ENCODE peak calls at places on chromosomes 7 and 10, in six cellular contexts. One of them, this sample, is unnamed.

GRCh38 chr7:131071786-131072504 is 255.7 kb upstream of the MKLN1 start:
- DNase-seq in nephron progenitor cell: no peak
- DNase-seq in stimulated activated naive CD8-positive, alpha-beta T cell treated with anti-CD3 and anti-CD28 coated beads, Interleukin-15, amount 100 ng/mL, for 72 hours: peak; percentile 39
- DNase-seq in EL: peak; percentile 20
- DNase-seq in stimulated activated CD4-positive, alpha-beta T cell treated with anti-CD3 and anti-CD28 coated beads, Interleukin-1b, Interleukin-23, amount 100 ng/mL, for 1 hour: no peak
- DNase-seq in DMS 273 treated with DMSO at 0.1 percent for 48 hours: peak; percentile 71
- DNase-seq in this sample: peak; percentile 95

GRCh38 chr7:156475666-156476065 is 164.9 kb upstream of the RNF32 start:
- DNase-seq in DMS 273 treated with DMSO at 0.1 percent for 48 hours: no peak
- DNase-seq in nephron progenitor cell: no peak
- DNase-seq in stimulated activated naive CD8-positive, alpha-beta T cell treated with anti-CD3 and anti-CD28 coated beads, Interleukin-15, amount 100 ng/mL, for 72 hours: no peak
- DNase-seq in EL: peak; percentile 3
- DNase-seq in stimulated activated CD4-positive, alpha-beta T cell treated with anti-CD3 and anti-CD28 coated beads, Interleukin-1b, Interleukin-23, amount 100 ng/mL, for 1 hour: no peak
- DNase-seq in this sample: peak; percentile 87

GRCh38 chr7:33921216-33921938 is 16.0 kb downstream of the BMPER start:
- DNase-seq in stimulated activated naive CD8-positive, alpha-beta T cell treated with anti-CD3 and anti-CD28 coated beads, Interleukin-15, amount 100 ng/mL, for 72 hours: no peak
- DNase-seq in nephron progenitor cell: no peak
- DNase-seq in DMS 273 treated with DMSO at 0.1 percent for 48 hours: no peak
- DNase-seq in stimulated activated CD4-positive, alpha-beta T cell treated with anti-CD3 and anti-CD28 coated beads, Interleukin-1b, Interleukin-23, amount 100 ng/mL, for 1 hour: no peak
- DNase-seq in EL: no peak
- DNase-seq in this sample: peak; percentile 86

GRCh38 chr7:3217166-3217565 is 83.9 kb upstream of the SDK1 start:
- DNase-seq in stimulated activated naive CD8-positive, alpha-beta T cell treated with anti-CD3 and anti-CD28 coated beads, Interleukin-15, amount 100 ng/mL, for 72 hours: no peak
- DNase-seq in stimulated activated CD4-positive, alpha-beta T cell treated with anti-CD3 and anti-CD28 coated beads, Interleukin-1b, Interleukin-23, amount 100 ng/mL, for 1 hour: no peak
- DNase-seq in EL: no peak
- DNase-seq in DMS 273 treated with DMSO at 0.1 percent for 48 hours: no peak
- DNase-seq in nephron progenitor cell: no peak
- DNase-seq in this sample: peak; percentile 34

GRCh38 chr7:36283711-36284130 is 105.9 kb upstream of the ANLN start:
- DNase-seq in stimulated activated CD4-positive, alpha-beta T cell treated with anti-CD3 and anti-CD28 coated beads, Interleukin-1b, Interleukin-23, amount 100 ng/mL, for 1 hour: no peak
- DNase-seq in DMS 273 treated with DMSO at 0.1 percent for 48 hours: no peak
- DNase-seq in nephron progenitor cell: no peak
- DNase-seq in stimulated activated naive CD8-positive, alpha-beta T cell treated with anti-CD3 and anti-CD28 coated beads, Interleukin-15, amount 100 ng/mL, for 72 hours: no peak
- DNase-seq in EL: no peak
- DNase-seq in this sample: peak; percentile 45

GRCh38 chr10:1553951-1554350 is 183.4 kb downstream of the ADARB2 start:
- DNase-seq in nephron progenitor cell: no peak
- DNase-seq in EL: no peak
- DNase-seq in stimulated activated CD4-positive, alpha-beta T cell treated with anti-CD3 and anti-CD28 coated beads, Interleukin-1b, Interleukin-23, amount 100 ng/mL, for 1 hour: no peak
- DNase-seq in stimulated activated naive CD8-positive, alpha-beta T cell treated with anti-CD3 and anti-CD28 coated beads, Interleukin-15, amount 100 ng/mL, for 72 hours: no peak
- DNase-seq in DMS 273 treated with DMSO at 0.1 percent for 48 hours: no peak
- DNase-seq in this sample: no peak

GRCh38 chr7:120862987-120863386 is 5.0 kb upstream of the TSPAN12 start:
- DNase-seq in EL: no peak
- DNase-seq in nephron progenitor cell: no peak
- DNase-seq in stimulated activated CD4-positive, alpha-beta T cell treated with anti-CD3 and anti-CD28 coated beads, Interleukin-1b, Interleukin-23, amount 100 ng/mL, for 1 hour: no peak
- DNase-seq in stimulated activated naive CD8-positive, alpha-beta T cell treated with anti-CD3 and anti-CD28 coated beads, Interleukin-15, amount 100 ng/mL, for 72 hours: no peak
- DNase-seq in DMS 273 treated with DMSO at 0.1 percent for 48 hours: no peak
- DNase-seq in this sample: peak; percentile 10

GRCh38 chr7:734214-734613 is 7.1 kb upstream of the PRKAR1B start:
- DNase-seq in nephron progenitor cell: no peak
- DNase-seq in stimulated activated CD4-positive, alpha-beta T cell treated with anti-CD3 and anti-CD28 coated beads, Interleukin-1b, Interleukin-23, amount 100 ng/mL, for 1 hour: no peak
- DNase-seq in stimulated activated naive CD8-positive, alpha-beta T cell treated with anti-CD3 and anti-CD28 coated beads, Interleukin-15, amount 100 ng/mL, for 72 hours: no peak
- DNase-seq in DMS 273 treated with DMSO at 0.1 percent for 48 hours: no peak
- DNase-seq in EL: no peak
- DNase-seq in this sample: no peak

GRCh38 chr7:778968-779451 is 51.9 kb upstream of the PRKAR1B start:
- DNase-seq in DMS 273 treated with DMSO at 0.1 percent for 48 hours: peak; percentile 32
- DNase-seq in nephron progenitor cell: no peak
- DNase-seq in EL: no peak
- DNase-seq in stimulated activated naive CD8-positive, alpha-beta T cell treated with anti-CD3 and anti-CD28 coated beads, Interleukin-15, amount 100 ng/mL, for 72 hours: no peak
- DNase-seq in stimulated activated CD4-positive, alpha-beta T cell treated with anti-CD3 and anti-CD28 coated beads, Interleukin-1b, Interleukin-23, amount 100 ng/mL, for 1 hour: no peak
- DNase-seq in this sample: no peak

GRCh38 chr10:117322258-117322657 is 53.0 kb downstream of the PDZD8 start:
- DNase-seq in stimulated activated CD4-positive, alpha-beta T cell treated with anti-CD3 and anti-CD28 coated beads, Interleukin-1b, Interleukin-23, amount 100 ng/mL, for 1 hour: no peak
- DNase-seq in stimulated activated naive CD8-positive, alpha-beta T cell treated with anti-CD3 and anti-CD28 coated beads, Interleukin-15, amount 100 ng/mL, for 72 hours: no peak
- DNase-seq in EL: no peak
- DNase-seq in nephron progenitor cell: no peak
- DNase-seq in DMS 273 treated with DMSO at 0.1 percent for 48 hours: no peak
- DNase-seq in this sample: no peak

GRCh38 chr7:19982841-19983835 is 209.7 kb upstream of the TMEM196 start:
- DNase-seq in DMS 273 treated with DMSO at 0.1 percent for 48 hours: no peak
- DNase-seq in EL: peak; percentile 67
- DNase-seq in stimulated activated naive CD8-positive, alpha-beta T cell treated with anti-CD3 and anti-CD28 coated beads, Interleukin-15, amount 100 ng/mL, for 72 hours: no peak
- DNase-seq in nephron progenitor cell: peak; percentile 21
- DNase-seq in stimulated activated CD4-positive, alpha-beta T cell treated with anti-CD3 and anti-CD28 coated beads, Interleukin-1b, Interleukin-23, amount 100 ng/mL, for 1 hour: no peak
- DNase-seq in this sample: peak; percentile 89

GRCh38 chr10:21080246-21080645 is 183.1 kb upstream of the NEBL start:
- DNase-seq in nephron progenitor cell: no peak
- DNase-seq in stimulated activated naive CD8-positive, alpha-beta T cell treated with anti-CD3 and anti-CD28 coated beads, Interleukin-15, amount 100 ng/mL, for 72 hours: no peak
- DNase-seq in DMS 273 treated with DMSO at 0.1 percent for 48 hours: no peak
- DNase-seq in stimulated activated CD4-positive, alpha-beta T cell treated with anti-CD3 and anti-CD28 coated beads, Interleukin-1b, Interleukin-23, amount 100 ng/mL, for 1 hour: no peak
- DNase-seq in EL: no peak
- DNase-seq in this sample: no peak

GRCh38 chr7:21028186-21028989 is 241.7 kb upstream of the SP8 start:
- DNase-seq in EL: peak; percentile 5
- DNase-seq in DMS 273 treated with DMSO at 0.1 percent for 48 hours: no peak
- DNase-seq in nephron progenitor cell: peak; percentile 8
- DNase-seq in stimulated activated CD4-positive, alpha-beta T cell treated with anti-CD3 and anti-CD28 coated beads, Interleukin-1b, Interleukin-23, amount 100 ng/mL, for 1 hour: no peak
- DNase-seq in stimulated activated naive CD8-positive, alpha-beta T cell treated with anti-CD3 and anti-CD28 coated beads, Interleukin-15, amount 100 ng/mL, for 72 hours: no peak
- DNase-seq in this sample: no peak

GRCh38 chr7:107900496-107900895 is 9.5 kb downstream of the DLD start:
- DNase-seq in stimulated activated naive CD8-positive, alpha-beta T cell treated with anti-CD3 and anti-CD28 coated beads, Interleukin-15, amount 100 ng/mL, for 72 hours: no peak
- DNase-seq in nephron progenitor cell: no peak
- DNase-seq in DMS 273 treated with DMSO at 0.1 percent for 48 hours: no peak
- DNase-seq in stimulated activated CD4-positive, alpha-beta T cell treated with anti-CD3 and anti-CD28 coated beads, Interleukin-1b, Interleukin-23, amount 100 ng/mL, for 1 hour: no peak
- DNase-seq in EL: no peak
- DNase-seq in this sample: no peak

GRCh38 chr10:62386401-62387320 is 12.5 kb downstream of the ZNF365 start:
- DNase-seq in stimulated activated naive CD8-positive, alpha-beta T cell treated with anti-CD3 and anti-CD28 coated beads, Interleukin-15, amount 100 ng/mL, for 72 hours: no peak
- DNase-seq in stimulated activated CD4-positive, alpha-beta T cell treated with anti-CD3 and anti-CD28 coated beads, Interleukin-1b, Interleukin-23, amount 100 ng/mL, for 1 hour: no peak
- DNase-seq in DMS 273 treated with DMSO at 0.1 percent for 48 hours: no peak
- DNase-seq in EL: peak; percentile 46
- DNase-seq in nephron progenitor cell: no peak
- DNase-seq in this sample: no peak

GRCh38 chr7:130909161-130909836 is 175.3 kb upstream of the KLF14 start:
- DNase-seq in stimulated activated CD4-positive, alpha-beta T cell treated with anti-CD3 and anti-CD28 coated beads, Interleukin-1b, Interleukin-23, amount 100 ng/mL, for 1 hour: no peak
- DNase-seq in DMS 273 treated with DMSO at 0.1 percent for 48 hours: no peak
- DNase-seq in stimulated activated naive CD8-positive, alpha-beta T cell treated with anti-CD3 and anti-CD28 coated beads, Interleukin-15, amount 100 ng/mL, for 72 hours: peak; percentile 7
- DNase-seq in EL: peak; percentile 39
- DNase-seq in nephron progenitor cell: no peak
- DNase-seq in this sample: no peak

GRCh38 chr7:19117081-19117869 is at the start of gene TWIST1:
- DNase-seq in EL: peak; percentile 98
- DNase-seq in stimulated activated naive CD8-positive, alpha-beta T cell treated with anti-CD3 and anti-CD28 coated beads, Interleukin-15, amount 100 ng/mL, for 72 hours: no peak
- DNase-seq in nephron progenitor cell: peak; percentile 70
- DNase-seq in stimulated activated CD4-positive, alpha-beta T cell treated with anti-CD3 and anti-CD28 coated beads, Interleukin-1b, Interleukin-23, amount 100 ng/mL, for 1 hour: no peak
- DNase-seq in DMS 273 treated with DMSO at 0.1 percent for 48 hours: peak; percentile 54
- DNase-seq in this sample: peak; percentile 96

GRCh38 chr10:3365630-3366029 is 193.0 kb upstream of the PITRM1 start:
- DNase-seq in DMS 273 treated with DMSO at 0.1 percent for 48 hours: no peak
- DNase-seq in nephron progenitor cell: no peak
- DNase-seq in stimulated activated naive CD8-positive, alpha-beta T cell treated with anti-CD3 and anti-CD28 coated beads, Interleukin-15, amount 100 ng/mL, for 72 hours: no peak
- DNase-seq in EL: no peak
- DNase-seq in stimulated activated CD4-positive, alpha-beta T cell treated with anti-CD3 and anti-CD28 coated beads, Interleukin-1b, Interleukin-23, amount 100 ng/mL, for 1 hour: no peak
- DNase-seq in this sample: no peak

GRCh38 chr10:102808380-102808779 is 28.8 kb downstream of the CYP17A1 start:
- DNase-seq in DMS 273 treated with DMSO at 0.1 percent for 48 hours: no peak
- DNase-seq in EL: no peak
- DNase-seq in stimulated activated naive CD8-positive, alpha-beta T cell treated with anti-CD3 and anti-CD28 coated beads, Interleukin-15, amount 100 ng/mL, for 72 hours: no peak
- DNase-seq in nephron progenitor cell: no peak
- DNase-seq in stimulated activated CD4-positive, alpha-beta T cell treated with anti-CD3 and anti-CD28 coated beads, Interleukin-1b, Interleukin-23, amount 100 ng/mL, for 1 hour: no peak
- DNase-seq in this sample: no peak

GRCh38 chr10:73576178-73576889 is 14.8 kb downstream of the USP54 start:
- DNase-seq in EL: peak; percentile 47
- DNase-seq in stimulated activated naive CD8-positive, alpha-beta T cell treated with anti-CD3 and anti-CD28 coated beads, Interleukin-15, amount 100 ng/mL, for 72 hours: no peak
- DNase-seq in stimulated activated CD4-positive, alpha-beta T cell treated with anti-CD3 and anti-CD28 coated beads, Interleukin-1b, Interleukin-23, amount 100 ng/mL, for 1 hour: no peak
- DNase-seq in DMS 273 treated with DMSO at 0.1 percent for 48 hours: no peak
- DNase-seq in nephron progenitor cell: no peak
- DNase-seq in this sample: peak; percentile 15

GRCh38 chr10:113071446-113071845 is 121.4 kb downstream of the TCF7L2 start:
- DNase-seq in DMS 273 treated with DMSO at 0.1 percent for 48 hours: no peak
- DNase-seq in stimulated activated CD4-positive, alpha-beta T cell treated with anti-CD3 and anti-CD28 coated beads, Interleukin-1b, Interleukin-23, amount 100 ng/mL, for 1 hour: no peak
- DNase-seq in stimulated activated naive CD8-positive, alpha-beta T cell treated with anti-CD3 and anti-CD28 coated beads, Interleukin-15, amount 100 ng/mL, for 72 hours: no peak
- DNase-seq in EL: no peak
- DNase-seq in nephron progenitor cell: no peak
- DNase-seq in this sample: no peak

GRCh38 chr10:6108631-6109443 is 20.0 kb downstream of the RBM17 start:
- DNase-seq in DMS 273 treated with DMSO at 0.1 percent for 48 hours: no peak
- DNase-seq in stimulated activated CD4-positive, alpha-beta T cell treated with anti-CD3 and anti-CD28 coated beads, Interleukin-1b, Interleukin-23, amount 100 ng/mL, for 1 hour: no peak
- DNase-seq in EL: peak; percentile 53
- DNase-seq in nephron progenitor cell: peak; percentile 26
- DNase-seq in stimulated activated naive CD8-positive, alpha-beta T cell treated with anti-CD3 and anti-CD28 coated beads, Interleukin-15, amount 100 ng/mL, for 72 hours: peak; percentile 37
- DNase-seq in this sample: peak; percentile 61

This sample was measured in RPMI7951.